ENCODE peak calls at places on chromosomes 7 and 10, in six cellular contexts. I, K, Q, N, A and D are unnamed samples.

GRCh38 chr10:5447611-5448071 is 35.3 kb downstream of the NET1 start:
- DNase-seq in Q (no peak), A (no peak), I (no peak), N (peak), K (no peak), D (no peak)

GRCh38 chr10:4981722-4982471 is 18.7 kb downstream of the AKR1C1 start:
- DNase-seq in Q (no peak), K (no peak), A (no peak), N (peak), I (peak), D (no peak)

GRCh38 chr7:117946201-117946633 is 73.0 kb upstream of the CTTNBP2 start:
- DNase-seq in N (no peak), I (no peak), A (no peak), Q (no peak), K (no peak), D (no peak)

GRCh38 chr10:84337199-84337598 is 8.8 kb downstream of the CCSER2 start:
- DNase-seq in I (no peak), K (no peak), A (no peak), N (no peak), Q (no peak), D (no peak)

GRCh38 chr10:93745411-93746065 is 12.2 kb upstream of the LGI1 start:
- DNase-seq in I (no peak), A (no peak), N (peak), Q (no peak), K (no peak), D (no peak)

GRCh38 chr10:113708640-113709039 is 28.9 kb downstream of the CASP7 start:
- DNase-seq in N (no peak), A (no peak), Q (no peak), K (no peak), I (no peak), D (no peak)

GRCh38 chr10:91528768-91529167 is 104.1 kb downstream of the PPP1R3C start:
- DNase-seq in Q (no peak), N (no peak), K (no peak), I (peak), A (no peak), D (no peak)

GRCh38 chr7:106075937-106076336 is 36.2 kb downstream of the SYPL1 start:
- DNase-seq in K (no peak), Q (no peak), I (no peak), N (peak), A (no peak), D (no peak)

GRCh38 chr10:129219364-129219763 is 247.7 kb upstream of the MGMT start:
- DNase-seq in N (no peak), A (no peak), K (no peak), Q (no peak), I (no peak), D (no peak)

GRCh38 chr7:25858562-25859411 is 293.2 kb upstream of the NFE2L3 start:
- DNase-seq in N (no peak), A (no peak), Q (no peak), K (no peak), I (no peak), D (no peak)

GRCh38 chr10:114859227-114859626 is 37.6 kb downstream of the FHIP2A start:
- DNase-seq in I (no peak), Q (no peak), K (no peak), A (no peak), N (no peak), D (no peak)

GRCh38 chr10:25867321-25867720 is 66.7 kb upstream of the MYO3A start:
- DNase-seq in I (no peak), Q (no peak), N (no peak), K (no peak), A (no peak), D (no peak)

GRCh38 chr7:70782729-70783290 is 349.1 kb upstream of the GALNT17 start:
- DNase-seq in A (no peak), K (no peak), Q (no peak), I (no peak), N (no peak), D (no peak)

GRCh38 chr7:42740410-42740809 is 171.5 kb downstream of the C7orf25 start:
- DNase-seq in A (no peak), I (no peak), N (no peak), K (no peak), Q (no peak), D (no peak)

GRCh38 chr10:3136763-3137611 is 35.6 kb downstream of the PITRM1 start:
- DNase-seq in K (no peak), I (no peak), A (peak), N (no peak), Q (no peak), D (no peak)

GRCh38 chr7:5419523-5420107 is 4.0 kb downstream of the TNRC18 start:
- DNase-seq in K (no peak), A (no peak), N (no peak), Q (no peak), I (peak), D (peak)

GRCh38 chr10:99520040-99520803 is 12.5 kb upstream of the NKX2-3 start:
- DNase-seq in A (no peak), K (no peak), Q (no peak), I (no peak), N (no peak), D (no peak)

GRCh38 chr7:15508258-15508657 is 53.6 kb downstream of the AGMO start:
- DNase-seq in K (no peak), Q (no peak), A (no peak), N (no peak), I (no peak), D (no peak)

GRCh38 chr7:15507235-15507634 is 54.6 kb downstream of the AGMO start:
- DNase-seq in I (no peak), A (no peak), Q (no peak), K (no peak), N (no peak), D (no peak)

GRCh38 chr7:15504376-15504775 is 57.4 kb downstream of the AGMO start:
- DNase-seq in N (no peak), K (no peak), I (no peak), A (no peak), Q (no peak), D (no peak)

GRCh38 chr7:15505761-15506160 is 56.1 kb downstream of the AGMO start:
- DNase-seq in Q (no peak), A (no peak), K (no peak), I (no peak), N (no peak), D (no peak)

DNA sequence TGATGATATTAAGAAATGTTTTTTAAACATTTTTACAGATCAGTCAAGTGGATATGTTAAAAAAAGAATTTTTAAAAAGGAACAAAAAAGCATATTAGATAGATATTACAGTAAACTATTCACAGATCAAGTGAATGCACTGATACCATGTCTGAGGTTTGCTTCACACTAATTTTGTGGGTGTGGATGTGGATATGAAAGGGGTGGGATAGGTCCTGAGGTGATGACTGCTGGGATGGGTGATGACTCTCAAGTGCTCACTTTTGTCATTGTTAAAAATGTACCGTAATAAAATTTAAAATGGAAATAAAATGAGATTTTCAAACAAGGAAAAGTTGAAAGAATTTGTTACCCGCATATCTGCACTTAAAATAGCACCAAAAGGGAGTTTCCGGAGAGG is 54.1 kb downstream of the AGMO start:
- DNase-seq in Q (no peak), K (no peak), A (no peak), I (no peak), N (no peak), D (no peak)
- H3K27ac ChIP-seq in Q (no peak), K (no peak), A (no peak), I (no peak), N (no peak), D (no peak)

GRCh38 chr7:137878333-137878961 is 31.7 kb upstream of the DGKI start:
- DNase-seq in Q (no peak), A (peak), I (no peak), N (no peak), K (no peak), D (no peak)
- H3K27ac ChIP-seq in Q (no peak), A (no peak), I (no peak), N (no peak), K (peak), D (no peak)

GRCh38 chr7:128321044-128321422 is 22.7 kb downstream of the RBM28 start:
- DNase-seq in I (no peak), Q (no peak), A (no peak), N (no peak), K (no peak), D (no peak)

GRCh38 chr7:128318696-128319095 is 25.0 kb downstream of the RBM28 start:
- DNase-seq in K (no peak), N (no peak), I (no peak), Q (no peak), A (no peak), D (no peak)

GRCh38 chr7:128323489-128324362 is 20.0 kb downstream of the RBM28 start:
- DNase-seq in K (no peak), Q (no peak), I (no peak), N (no peak), A (no peak), D (no peak)

GRCh38 chr7:128324363-128324680 is 19.4 kb downstream of the RBM28 start:
- DNase-seq in N (no peak), K (no peak), Q (no peak), I (no peak), A (no peak), D (no peak)

DNA sequence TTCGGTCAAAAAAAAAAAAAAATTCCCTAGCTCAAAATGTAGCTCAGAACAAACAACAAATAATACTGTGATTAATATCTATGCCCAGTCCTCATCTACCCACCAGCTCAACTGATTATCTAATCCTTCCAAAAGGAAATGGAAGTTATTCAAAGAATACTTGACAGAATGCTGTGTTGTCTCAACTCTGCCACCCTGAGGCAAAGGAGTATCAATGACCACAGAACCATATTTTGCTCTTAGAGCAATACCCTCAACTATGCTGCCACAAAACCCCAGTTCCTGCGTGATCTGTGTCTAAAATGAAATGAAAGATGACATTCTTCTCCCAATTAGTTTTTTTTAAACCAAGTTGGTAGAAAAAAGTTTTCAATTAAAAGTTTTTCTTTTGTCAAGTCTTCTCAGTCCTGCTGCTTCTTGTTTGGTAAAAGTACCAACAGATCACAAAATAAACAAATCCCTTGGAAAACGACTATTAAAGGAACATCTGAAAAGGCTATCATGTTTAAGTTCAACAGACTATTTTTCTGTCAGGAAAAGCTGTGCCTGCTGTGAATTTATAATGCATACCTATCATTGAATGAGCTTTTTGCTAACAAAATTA is 21.6 kb downstream of the RBM28 start:
- DNase-seq in A (no peak), Q (no peak), I (no peak), K (no peak), N (peak), D (no peak)
- H3K27ac ChIP-seq in A (no peak), Q (no peak), I (no peak), K (no peak), N (no peak), D (no peak)

GRCh38 chr10:110414563-110415309 is 83.0 kb upstream of the DUSP5 start:
- DNase-seq in I (no peak), N (peak), K (peak), Q (peak), A (peak), D (no peak)
- H3K27ac ChIP-seq in I (no peak), N (peak), K (peak), Q (no peak), A (peak), D (no peak)

GRCh38 chr7:7209412-7210050 is 27.2 kb downstream of the C1GALT1 start:
- DNase-seq in N (no peak), K (no peak), A (no peak), Q (no peak), I (no peak), D (no peak)
- H3K27ac ChIP-seq in N (no peak), K (no peak), A (no peak), Q (no peak), I (no peak), D (no peak)